ENCODE peak calls at places on chromosomes 4 and X, in five cellular contexts. V is foreskin fibroblast, Z is spleen, E is uterus, K is heart right ventricle. S is an unnamed sample.

GRCh38 chr4:94036964-94037363 is 170.7 kb upstream of the SMARCAD1 start:
- DNase-seq in K (no peak), V (no peak), Z (no peak), E (no peak), S (no peak)

GRCh38 chr4:144572660-144573059 is 73.3 kb upstream of the HHIP start:
- DNase-seq in Z (no peak), E (no peak), K (no peak), V (no peak), S (no peak)

GRCh38 chrX:105273326-105273725 is 52.8 kb upstream of the TEX13A start:
- DNase-seq in E (no peak), V (no peak), K (no peak), Z (no peak), S (no peak)

GRCh38 chr4:37471971-37472370 is 214.2 kb downstream of the RELL1 start:
- DNase-seq in E (no peak), Z (no peak), K (no peak), V (no peak), S (no peak)

GRCh38 chrX:103417933-103418332 is 41.6 kb downstream of the BEX3 start:
- DNase-seq in Z (no peak), V (no peak), K (no peak), E (no peak), S (no peak)

GRCh38 chrX:109890300-109890699 is 112.6 kb upstream of the TMEM164 start:
- DNase-seq in Z (no peak), E (no peak), K (no peak), V (no peak), S (no peak)

GRCh38 chr4:26281876-26282275 is 38.9 kb upstream of the RBPJ start:
- DNase-seq in V (no peak), Z (no peak), K (no peak), E (no peak), S (no peak)

GRCh38 chr4:7194251-7195137 is 2.2 kb downstream of the SORCS2 start:
- DNase-seq in Z (peak), E (peak), V (no peak), K (peak), S (no peak)

GRCh38 chrX:106035064-106035463 is 3.5 kb downstream of the SERPINA7 start:
- DNase-seq in E (no peak), V (no peak), K (no peak), Z (no peak), S (no peak)

GRCh38 chr4:128298129-128298758 is 10.6 kb upstream of the PGRMC2 start:
- DNase-seq in K (no peak), Z (no peak), V (no peak), E (no peak), S (no peak)

GRCh38 chr4:96352051-96352517 is 512.2 kb downstream of the PDHA2 start:
- DNase-seq in Z (no peak), V (no peak), E (no peak), K (no peak), S (peak)

GRCh38 chr4:140372607-140373327 is 679 bp upstream of the SCOC start:
- DNase-seq in K (no peak), E (no peak), V (no peak), Z (no peak), S (no peak)

GRCh38 chr4:43512253-43512652 is 619.7 kb downstream of the GRXCR1 start:
- DNase-seq in V (no peak), E (no peak), K (no peak), Z (no peak), S (no peak)

DNA sequence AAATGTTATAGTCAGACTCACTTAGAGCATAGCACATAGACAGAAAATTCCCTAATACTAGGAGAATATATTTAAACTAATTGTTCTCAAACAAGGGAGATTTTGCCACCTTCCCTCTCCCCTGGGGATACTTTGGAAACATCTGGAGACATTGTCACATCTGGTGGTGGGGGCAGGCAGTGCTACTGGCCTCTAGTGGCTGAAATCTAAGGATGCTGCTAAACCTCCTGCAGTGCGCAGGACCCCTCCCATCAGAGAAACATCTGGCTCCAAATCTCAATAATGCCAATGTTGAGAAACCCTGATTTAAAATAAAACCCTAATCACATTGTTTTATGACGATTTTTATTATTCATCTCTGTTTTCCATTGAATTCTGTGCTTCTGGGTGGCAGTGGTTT is 244.9 kb downstream of the FRMPD4 start:
- DNase-seq in K (no peak), E (no peak), Z (no peak), V (no peak), S (no peak)
- TF ChIP-seq CTCF in K (no peak), E (no peak), Z (no peak), V (peak), S (peak)

GRCh38 chr4:29734785-29735184 is 985.4 kb upstream of the PCDH7 start:
- DNase-seq in V (no peak), Z (no peak), K (no peak), E (no peak), S (no peak)
- TF ChIP-seq CTCF in V (no peak), Z (no peak), K (no peak), E (no peak), S (no peak)

DNA sequence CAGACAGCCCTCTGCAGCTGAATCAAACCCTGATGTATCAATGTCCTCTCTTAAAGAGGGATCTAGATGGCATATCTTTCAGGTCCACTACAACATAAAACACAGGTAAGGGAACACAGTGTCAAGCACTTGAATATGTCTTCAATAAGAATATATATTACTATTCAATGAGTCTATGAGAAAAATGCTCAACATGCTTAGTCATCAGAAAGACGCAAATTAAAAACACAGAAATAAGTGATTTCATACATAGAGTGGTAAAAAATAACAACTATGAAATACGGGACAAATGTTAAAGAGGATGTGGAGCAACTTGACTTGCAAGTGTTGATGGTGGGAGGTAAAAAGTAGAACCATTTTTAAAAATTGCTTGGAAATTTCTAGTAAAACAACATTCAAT is 544.6 kb upstream of the HS3ST1 start:
- DNase-seq in E (no peak), Z (no peak), K (no peak), V (no peak), S (no peak)
- TF ChIP-seq CTCF in E (no peak), Z (no peak), K (no peak), V (no peak), S (no peak)

GRCh38 chrX:53047228-53047627 is 1.4 kb upstream of the GPR173 start:
- DNase-seq in Z (no peak), K (no peak), V (no peak), E (no peak), S (no peak)
- TF ChIP-seq CTCF in Z (no peak), K (no peak), V (peak), E (no peak), S (peak)

DNA sequence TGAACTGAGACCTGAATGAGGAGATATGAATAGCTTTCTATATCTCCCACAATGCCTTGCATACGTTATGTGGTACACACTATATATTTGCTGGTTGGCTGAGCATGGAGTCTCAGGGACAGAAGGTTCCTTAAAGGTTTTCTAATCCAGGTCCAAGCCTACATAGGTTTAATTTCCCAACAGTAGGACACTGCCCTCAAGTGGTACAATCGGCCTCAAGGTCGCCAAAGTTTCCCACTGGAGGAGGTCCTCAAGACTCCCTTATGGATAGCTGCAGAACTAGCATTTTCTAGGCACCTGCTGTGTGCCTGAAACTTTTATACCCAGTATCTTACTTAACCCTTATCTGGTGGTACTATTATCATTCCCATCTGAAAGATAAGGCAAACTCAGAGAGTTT is 21.0 kb upstream of the EFNB1 start:
- DNase-seq in K (no peak), Z (no peak), V (no peak), E (no peak), S (no peak)
- TF ChIP-seq CTCF in K (peak), Z (peak), V (peak), E (peak), S (peak)

GRCh38 chr4:87058272-87059073 is 123.7 kb downstream of the AFF1 start:
- DNase-seq in E (no peak), V (no peak), Z (no peak), K (no peak), S (no peak)
- TF ChIP-seq CTCF in E (no peak), V (no peak), Z (no peak), K (peak), S (no peak)

GRCh38 chr4:64539234-64539849 is 130.1 kb upstream of the TECRL start:
- DNase-seq in Z (no peak), V (peak), K (no peak), E (no peak), S (peak)

GRCh38 chr4:64533637-64534036 is 124.4 kb upstream of the TECRL start:
- DNase-seq in V (no peak), E (no peak), K (no peak), Z (no peak), S (no peak)

GRCh38 chr4:64533159-64533558 is 123.9 kb upstream of the TECRL start:
- DNase-seq in K (no peak), V (no peak), Z (no peak), E (no peak), S (no peak)

GRCh38 chr4:64538219-64538618 is 129.0 kb upstream of the TECRL start:
- DNase-seq in Z (no peak), E (no peak), V (no peak), K (no peak), S (no peak)
- TF ChIP-seq CTCF in Z (no peak), E (no peak), V (no peak), K (no peak), S (no peak)